ENCODE peak calls at places on chromosomes 1 and 21, in six cellular contexts. E is neuronal stem cell, U is IMR-90, F is mesenchymal stem cell, M is mesendoderm, N is H1. R is an unnamed sample.

GRCh38 chr1:60227581-60228252 is 154.1 kb upstream of the C1orf87 start:
- DNase-seq in M (no peak), U (peak; percentile 0), E (no peak), N (no peak), F (peak; percentile 8), R (no peak)

GRCh38 chr1:178819123-178819522 is 51.8 kb downstream of the ANGPTL1 start:
- DNase-seq in U (peak; percentile 15), M (peak; percentile 64), E (no peak), F (no peak), N (no peak), R (peak; percentile 32)

GRCh38 chr1:169595764-169596711 is 9.8 kb upstream of the F5 start:
- DNase-seq in M (peak; percentile 83), F (peak; percentile 30), E (peak; percentile 15), N (no peak), U (peak; percentile 35), R (peak; percentile 74)

GRCh38 chr1:168726719-168727118 is 2.3 kb downstream of the DPT start:
- DNase-seq in U (no peak), E (no peak), F (no peak), M (no peak), N (no peak), R (no peak)

GRCh38 chr1:30381266-30381665 is 342.1 kb downstream of the MATN1 start:
- DNase-seq in N (no peak), U (no peak), E (no peak), M (no peak), F (no peak), R (no peak)

GRCh38 chr1:8352471-8352845 is 34.5 kb downstream of the SLC45A1 start:
- DNase-seq in E (no peak), N (no peak), M (no peak), F (no peak), U (no peak), R (no peak)

GRCh38 chr1:237888143-237888542 is 2.6 kb downstream of the ZP4 start:
- DNase-seq in F (no peak), M (no peak), U (no peak), E (no peak), N (no peak), R (no peak)

GRCh38 chr1:55703726-55704363 is 488.7 kb upstream of the USP24 start:
- DNase-seq in U (peak; percentile 49), M (no peak), F (no peak), E (no peak), N (no peak), R (no peak)

GRCh38 chr1:84996846-84997666 is at the start of gene MCOLN2:
- DNase-seq in N (peak; percentile 77), E (peak; percentile 61), U (peak; percentile 1), F (peak; percentile 32), M (peak; percentile 43), R (peak; percentile 65)

GRCh38 chr1:53590104-53590503 is 130.9 kb downstream of the DMRTB1 start:
- DNase-seq in U (no peak), N (no peak), E (no peak), F (no peak), M (no peak), R (no peak)

GRCh38 chr1:15680131-15680530 is 4.0 kb upstream of the PLEKHM2 start:
- DNase-seq in N (no peak), U (peak; percentile 78), M (no peak), F (peak; percentile 65), E (no peak), R (no peak)

GRCh38 chr1:51518730-51519047 is 377 bp downstream of the EPS15 start:
- DNase-seq in M (no peak), F (no peak), N (peak; percentile 72), E (no peak), U (peak; percentile 13), R (no peak)

GRCh38 chr1:6241887-6242740 is 1.9 kb upstream of the HES3 start:
- DNase-seq in M (no peak), E (no peak), N (peak; percentile 87), U (no peak), F (no peak), R (peak; percentile 79)

GRCh38 chr1:42936309-42937078 is 22.2 kb downstream of the SLC2A1 start:
- DNase-seq in N (no peak), M (no peak), F (peak; percentile 68), E (no peak), U (peak; percentile 71), R (no peak)

GRCh38 chr1:17586172-17586963 is 46.9 kb downstream of the ARHGEF10L start:
- DNase-seq in E (no peak), N (no peak), F (peak; percentile 85), M (peak; percentile 68), U (peak; percentile 87), R (peak; percentile 72)

GRCh38 chr1:17585266-17585987 is 45.9 kb downstream of the ARHGEF10L start:
- DNase-seq in M (no peak), E (no peak), F (no peak), U (no peak), N (no peak), R (no peak)

GRCh38 chr1:17588048-17588781 is 48.7 kb downstream of the ARHGEF10L start:
- DNase-seq in M (peak; percentile 72), E (no peak), F (peak; percentile 65), U (peak; percentile 5), N (no peak), R (peak; percentile 77)

GRCh38 chr1:17584539-17584938 is 45.0 kb downstream of the ARHGEF10L start:
- DNase-seq in E (no peak), M (no peak), F (no peak), U (no peak), N (no peak), R (no peak)

GRCh38 chr1:17587693-17588047 is 48.2 kb downstream of the ARHGEF10L start:
- DNase-seq in F (peak; percentile 76), N (no peak), M (peak; percentile 98), U (peak; percentile 68), E (no peak), R (peak; percentile 80)
- H2AK5ac ChIP-seq in F (peak overlapping the region; percentile 70), N (no peak overlapping the region), M (no peak overlapping the region), U (no peak overlapping the region), E (peak overlapping the region; percentile 78), R (no peak overlapping the region)

DNA sequence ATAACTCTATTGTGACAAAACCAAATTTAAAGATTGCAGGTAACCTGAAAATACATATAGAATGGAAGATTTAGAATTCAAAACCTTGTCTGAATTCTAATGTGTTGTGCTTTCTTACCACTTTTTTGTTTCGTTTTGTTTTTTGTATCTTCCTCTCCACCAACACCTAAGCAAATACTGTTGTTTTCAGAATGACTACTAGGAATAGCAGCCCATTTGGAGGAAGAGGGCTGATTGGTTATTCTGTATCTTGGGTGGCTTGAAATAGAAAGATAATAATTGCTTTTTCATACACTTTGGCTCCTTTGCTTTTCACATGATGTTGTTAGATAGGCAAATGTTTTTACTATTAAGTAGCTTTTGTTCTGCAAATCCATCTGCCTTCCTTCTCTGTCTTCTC is 61.0 kb upstream of the LRRC7 start:
- DNase-seq in E (no peak), U (no peak), N (no peak), M (no peak), F (no peak), R (no peak)
- H2BK15ac ChIP-seq in E (no peak overlapping the region), U (no peak overlapping the region), N (no peak overlapping the region), M (no peak overlapping the region), F (no peak overlapping the region), R (no peak overlapping the region)

GRCh38 chr1:932178-932520 is 8.4 kb downstream of the SAMD11 start:
- DNase-seq in M (no peak), U (no peak), F (no peak), E (no peak), N (no peak), R (no peak)
- H3K4me1 ChIP-seq in M (peaks cover 13% of the 10 kb centered on the region), U (no peaks in the 10 kb centered on the region), F (peaks cover 28% of the 10 kb centered on the region), E (peaks cover 14% of the 10 kb centered on the region), N (peaks cover 2% of the 10 kb centered on the region), R (no peaks in the 10 kb centered on the region)

GRCh38 chr1:41442697-41443251 is 41.7 kb downstream of the EDN2 start:
- DNase-seq in F (no peak), N (no peak), M (peak; percentile 44), U (no peak), E (no peak), R (no peak)
- H2AK5ac ChIP-seq in F (no peak overlapping the region), N (no peak overlapping the region), M (no peak overlapping the region), U (no peak overlapping the region), E (peak overlapping the region; percentile 86), R (no peak overlapping the region)

GRCh38 chr1:154716614-154717372 is 108.8 kb upstream of the ADAR start:
- DNase-seq in U (no peak), N (no peak), M (no peak), F (no peak), E (no peak), R (no peak)
- H2BK15ac ChIP-seq in U (no peak overlapping the region), N (no peak overlapping the region), M (no peak overlapping the region), F (no peak overlapping the region), E (no peak overlapping the region), R (no peak overlapping the region)

GRCh38 chr21:37370152-37371040 is 3.8 kb downstream of the DYRK1A start:
- DNase-seq in N (no peak), U (peak; percentile 85), F (peak; percentile 75), E (no peak), M (no peak), R (no peak)

GRCh38 chr21:37373539-37373938 is 7.0 kb downstream of the DYRK1A start:
- DNase-seq in U (no peak), N (no peak), F (no peak), M (no peak), E (no peak), R (no peak)

GRCh38 chr21:37374026-37374425 is 7.5 kb downstream of the DYRK1A start:
- DNase-seq in F (peak; percentile 49), M (no peak), U (peak; percentile 72), E (no peak), N (no peak), R (no peak)

GRCh38 chr21:37371041-37371397 is 4.4 kb downstream of the DYRK1A start:
- DNase-seq in E (no peak), M (no peak), N (no peak), U (no peak), F (no peak), R (no peak)

DNA sequence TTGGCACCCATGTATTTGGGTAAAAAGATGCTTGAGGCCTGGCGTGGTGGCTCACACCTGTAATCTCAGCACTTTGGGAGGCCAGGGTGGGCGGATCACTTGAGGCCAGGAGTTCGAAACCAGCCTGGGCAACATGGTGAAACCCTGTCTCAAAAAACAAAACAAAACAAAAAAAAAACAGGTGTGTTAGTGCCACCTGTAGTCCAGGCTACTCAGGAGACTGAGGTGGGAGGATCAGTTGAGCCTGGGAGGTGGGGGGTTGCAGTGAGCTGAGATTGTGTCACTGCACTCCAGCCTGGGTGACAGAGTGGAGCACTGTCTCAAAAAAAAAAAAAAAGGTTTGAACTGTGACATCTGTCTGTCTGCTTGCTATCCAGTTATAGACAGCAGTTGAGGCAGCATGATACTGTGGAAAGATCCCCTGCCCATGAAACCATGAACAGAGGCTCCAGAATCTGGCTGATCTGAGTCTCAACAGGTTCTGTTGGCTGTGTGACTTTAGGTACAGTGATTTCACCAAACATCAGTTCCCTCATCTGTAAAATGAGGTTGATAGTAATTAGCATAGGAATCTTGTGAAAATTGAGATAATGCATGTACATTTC is 5.7 kb downstream of the DYRK1A start:
- DNase-seq in M (no peak), E (no peak), U (no peak), F (no peak), N (no peak), R (no peak)
- H3K4me1 ChIP-seq in M (peaks cover 2% of the 10 kb centered on the region), E (peaks cover 14% of the 10 kb centered on the region), U (peaks cover 6% of the 10 kb centered on the region), F (peaks cover 8% of the 10 kb centered on the region), N (no peaks in the 10 kb centered on the region), R (no peaks in the 10 kb centered on the region)

DNA sequence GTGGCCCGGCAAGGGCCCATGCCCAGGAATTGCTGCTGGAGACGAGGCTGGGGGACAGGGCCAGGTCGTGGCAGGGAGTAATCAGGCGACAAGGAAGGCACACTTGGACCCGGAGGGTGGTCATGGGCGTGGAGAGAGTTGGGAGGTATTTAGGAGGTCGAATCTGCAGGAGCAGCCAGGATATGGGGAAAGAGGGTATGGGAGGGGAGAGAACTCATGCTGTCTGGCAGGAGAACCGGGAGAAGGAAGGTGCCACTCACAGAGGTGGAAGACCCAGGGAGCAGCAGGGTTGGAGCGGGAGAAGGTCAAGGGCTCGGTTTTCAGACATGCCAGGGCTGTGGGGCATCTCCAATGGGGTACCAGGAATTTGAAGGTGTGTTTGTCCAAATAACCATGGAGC is 111.4 kb downstream of the SPSB1 start:
- DNase-seq in U (no peak), M (no peak), F (no peak), E (no peak), N (no peak), R (no peak)
- H2AK5ac ChIP-seq in U (no peak overlapping the region), M (no peak overlapping the region), F (no peak overlapping the region), E (no peak overlapping the region), N (no peak overlapping the region), R (no peak overlapping the region)

R was measured in H9.